ENCODE peak calls at places on chromosomes 3 and 15, in seven cellular contexts. R is ovary, V is stomach, I is transverse colon, M is SK-N-SH, O is sigmoid colon, F is A549. E is an unnamed sample.
A peak's percentile ranks its signal among the peaks of the same experiment; 100 is the strongest.

GRCh38 chr3:193978030-193978429 is 157.9 kb upstream of the HES1 start:
- DNase-seq in R (no peak), V (no peak), I (no peak), M (no peak), O (no peak), F (no peak), E (no peak)

GRCh38 chr15:100559330-100559729 is 30.6 kb upstream of the CERS3 start:
- DNase-seq in R (no peak), V (peak; percentile 28), I (peak; percentile 21), M (no peak), O (peak; percentile 74), F (no peak), E (peak; percentile 58)

GRCh38 chr3:126121632-126122031 is 37.7 kb upstream of the SLC41A3 start:
- DNase-seq in R (peak; percentile 2), V (peak; percentile 11), I (no peak), M (no peak), O (peak; percentile 24), F (no peak), E (no peak)

GRCh38 chr3:32175607-32176197 is 62.8 kb upstream of the CMTM8 start:
- DNase-seq in R (no peak), V (peak; percentile 49), I (peak; percentile 29), M (peak; percentile 62), O (no peak), F (peak; percentile 56), E (peak; percentile 65)

GRCh38 chr3:194312743-194313281 is 38.3 kb downstream of the CPN2 start:
- DNase-seq in R (peak; percentile 87), V (no peak), I (peak; percentile 59), M (no peak), O (peak; percentile 98), F (no peak), E (peak; percentile 64)

GRCh38 chr3:64039972-64040733 is 16.9 kb upstream of the PSMD6 start:
- DNase-seq in R (no peak), V (no peak), I (no peak), M (peak; percentile 24), O (no peak), F (no peak), E (no peak)

GRCh38 chr3:182309120-182309519 is 484.2 kb upstream of the ATP11B start:
- DNase-seq in R (no peak), V (no peak), I (no peak), M (no peak), O (no peak), F (no peak), E (no peak)

GRCh38 chr15:98207928-98208327 is 247.4 kb downstream of the ARRDC4 start:
- DNase-seq in R (no peak), V (no peak), I (no peak), M (no peak), O (no peak), F (no peak), E (no peak)

GRCh38 chr15:87955284-87955909 is 301.1 kb downstream of the NTRK3 start:
- DNase-seq in R (no peak), V (no peak), I (no peak), M (no peak), O (no peak), F (no peak), E (no peak)

GRCh38 chr15:70492240-70493177 is 270.8 kb downstream of the UACA start:
- DNase-seq in R (no peak), V (peak; percentile 67), I (peak; percentile 76), M (peak; percentile 80), O (no peak), F (peak; percentile 77), E (no peak)

GRCh38 chr3:107220538-107220937 is 156.7 kb upstream of the CCDC54 start:
- DNase-seq in R (no peak), V (no peak), I (no peak), M (no peak), O (no peak), F (no peak), E (no peak)

GRCh38 chr3:38143511-38143910 is 5.0 kb downstream of the MYD88 start:
- DNase-seq in R (no peak), V (no peak), I (no peak), M (no peak), O (no peak), F (no peak), E (no peak)

GRCh38 chr3:168839692-168840091 is 744.0 kb upstream of the GOLIM4 start:
- DNase-seq in R (no peak), V (no peak), I (no peak), M (no peak), O (no peak), F (no peak), E (no peak)

GRCh38 chr3:62373714-62374333 is 474 bp upstream of the FEZF2 start:
- DNase-seq in R (no peak), V (no peak), I (no peak), M (peak; percentile 36), O (no peak), F (no peak), E (no peak)

GRCh38 chr3:65883614-65884013 is 155.1 kb downstream of the MAGI1 start:
- DNase-seq in R (no peak), V (no peak), I (no peak), M (peak; percentile 29), O (no peak), F (no peak), E (no peak)

GRCh38 chr15:52191207-52191606 is at the start of gene GNB5:
- DNase-seq in R (no peak), V (no peak), I (no peak), M (no peak), O (no peak), F (no peak), E (no peak)

GRCh38 chr3:60304103-60304502 is 947.1 kb downstream of the FHIT start:
- DNase-seq in R (no peak), V (no peak), I (no peak), M (no peak), O (no peak), F (no peak), E (no peak)

GRCh38 chr3:151538706-151539403 is 78.0 kb upstream of the IGSF10 start:
- DNase-seq in R (peak; percentile 66), V (no peak), I (no peak), M (no peak), O (peak; percentile 64), F (no peak), E (peak; percentile 55)

GRCh38 chr3:46113608-46114007 is 86.3 kb upstream of the XCR1 start:
- DNase-seq in R (no peak), V (no peak), I (no peak), M (no peak), O (no peak), F (no peak), E (no peak)

GRCh38 chr3:59605318-59605717 is 555.5 kb upstream of the CFAP20DC start:
- DNase-seq in R (no peak), V (peak; percentile 45), I (peak; percentile 13), M (no peak), O (no peak), F (no peak), E (no peak)

GRCh38 chr3:136584728-136585127 is 167.4 kb downstream of the STAG1 start:
- DNase-seq in R (no peak), V (no peak), I (no peak), M (no peak), O (no peak), F (no peak), E (no peak)

GRCh38 chr3:14505803-14506500 is 34.2 kb downstream of the GRIP2 start:
- DNase-seq in R (peak; percentile 6), V (no peak), I (no peak), M (no peak), O (peak; percentile 49), F (no peak), E (no peak)

GRCh38 chr15:94404733-94405283 is 173.4 kb downstream of the MCTP2 start:
- DNase-seq in R (no peak), V (no peak), I (no peak), M (no peak), O (no peak), F (no peak), E (no peak)
- TF ChIP-seq EP300 in R (no peak), V (no peak), I (no peak), M (no peak), O (no peak), F (no peak), E (no peak)

GRCh38 chr3:10602769-10603768 is 97.7 kb upstream of the ATP2B2 start:
- DNase-seq in R (no peak), V (no peak), I (no peak), M (no peak), O (no peak), F (no peak), E (no peak)
- TF ChIP-seq EP300 in R (no peak), V (no peak), I (no peak), M (no peak), O (no peak), F (no peak), E (no peak)

GRCh38 chr3:119035014-119035346 is 334 bp upstream of the IGSF11 start:
- DNase-seq in R (no peak), V (no peak), I (no peak), M (no peak), O (no peak), F (no peak), E (no peak)

GRCh38 chr3:119033393-119034255 is 1.0 kb downstream of the IGSF11 start:
- DNase-seq in R (no peak), V (no peak), I (no peak), M (no peak), O (no peak), F (no peak), E (no peak)

GRCh38 chr3:119034256-119035013 is at the start of gene IGSF11:
- DNase-seq in R (peak; percentile 81), V (peak; percentile 50), I (peak; percentile 45), M (peak; percentile 96), O (peak; percentile 77), F (peak; percentile 75), E (peak; percentile 53)
- TF ChIP-seq EP300 in R (no peak), V (no peak), I (no peak), M (no peak), O (no peak), F (no peak), E (peak; percentile 87)

GRCh38 chr3:72003936-72004335 is 219.0 kb upstream of the PROK2 start:
- DNase-seq in R (no peak), V (no peak), I (no peak), M (no peak), O (no peak), F (no peak), E (no peak)

GRCh38 chr3:72006631-72007556 is 221.9 kb upstream of the PROK2 start:
- DNase-seq in R (no peak), V (no peak), I (no peak), M (no peak), O (no peak), F (no peak), E (no peak)

GRCh38 chr3:72008226-72008996 is 223.5 kb upstream of the PROK2 start:
- DNase-seq in R (no peak), V (no peak), I (no peak), M (no peak), O (no peak), F (no peak), E (no peak)

GRCh38 chr3:72001758-72002157 is 216.8 kb upstream of the PROK2 start:
- DNase-seq in R (no peak), V (no peak), I (no peak), M (no peak), O (no peak), F (no peak), E (no peak)

GRCh38 chr3:72004749-72005292 is 219.9 kb upstream of the PROK2 start:
- DNase-seq in R (no peak), V (no peak), I (no peak), M (no peak), O (no peak), F (no peak), E (no peak)
- TF ChIP-seq EP300 in R (no peak), V (no peak), I (no peak), M (no peak), O (no peak), F (no peak), E (no peak)

GRCh38 chr15:23055316-23055715 is 15.9 kb upstream of the TUBGCP5 start:
- DNase-seq in R (no peak), V (no peak), I (no peak), M (no peak), O (no peak), F (no peak), E (no peak)
- TF ChIP-seq EP300 in R (no peak), V (no peak), I (no peak), M (no peak), O (no peak), F (no peak), E (no peak)

E was measured in tibial nerve.